ENCODE peak calls at places on chromosomes 12 and 14, in eight cellular contexts. V is astrocyte, A is PC-3, T is fibroblast of lung, R is GM23248, K is endothelial cell of umbilical vein, X is neural progenitor cell, N is keratinocyte. M is an unnamed sample.

GRCh38 chr12:50568338-50569155 is 63.8 kb downstream of the DIP2B start:
- DNase-seq in V (no peak), A (no peak), T (peak; percentile 40), R (peak; percentile 16), K (peak; percentile 33), X (no peak), N (no peak), M (no peak)

GRCh38 chr12:132345126-132345525 is 15.7 kb upstream of the GALNT9 start:
- DNase-seq in V (no peak), A (no peak), T (no peak), R (no peak), K (no peak), X (no peak), N (no peak), M (no peak)

GRCh38 chr12:93440043-93440835 is 1.5 kb downstream of the UBE2N start:
- DNase-seq in V (peak; percentile 19), A (peak; percentile 32), T (peak; percentile 24), R (peak; percentile 75), K (peak; percentile 21), X (no peak), N (no peak), M (no peak)

GRCh38 chr14:64730681-64731080 is 26.5 kb downstream of the PLEKHG3 start:
- DNase-seq in V (no peak), A (no peak), T (no peak), R (no peak), K (no peak), X (no peak), N (no peak), M (no peak)

GRCh38 chr12:113239288-113239771 is 18.1 kb downstream of the TPCN1 start:
- DNase-seq in V (no peak), A (peak; percentile 34), T (no peak), R (no peak), K (no peak), X (no peak), N (no peak), M (no peak)

GRCh38 chr12:6374028-6374780 is 1.2 kb downstream of the SCNN1A start:
- DNase-seq in V (no peak), A (no peak), T (no peak), R (no peak), K (no peak), X (no peak), N (no peak), M (no peak)

GRCh38 chr14:59202031-59202430 is 13.6 kb downstream of the DAAM1 start:
- DNase-seq in V (no peak), A (no peak), T (no peak), R (no peak), K (no peak), X (no peak), N (no peak), M (no peak)

GRCh38 chr12:56521590-56522371 is at the start of gene RBMS2:
- DNase-seq in V (peak; percentile 91), A (peak; percentile 89), T (peak; percentile 96), R (peak; percentile 96), K (peak; percentile 94), X (peak; percentile 90), N (peak; percentile 58), M (peak; percentile 71)

GRCh38 chr12:93736640-93737178 is 59.5 kb downstream of the CRADD start:
- DNase-seq in V (no peak), A (no peak), T (no peak), R (no peak), K (no peak), X (no peak), N (no peak), M (no peak)

GRCh38 chr12:4044101-4044500 is 170.9 kb upstream of the PARP11 start:
- DNase-seq in V (no peak), A (no peak), T (no peak), R (no peak), K (no peak), X (no peak), N (no peak), M (no peak)

GRCh38 chr14:80504781-80505180 is 293.5 kb upstream of the DIO2 start:
- DNase-seq in V (no peak), A (no peak), T (no peak), R (peak; percentile 35), K (no peak), X (no peak), N (no peak), M (no peak)

GRCh38 chr14:51147183-51147582 is 52.3 kb upstream of the TRIM9 start:
- DNase-seq in V (no peak), A (peak; percentile 28), T (peak; percentile 83), R (peak; percentile 21), K (no peak), X (no peak), N (no peak), M (no peak)

GRCh38 chr12:5965950-5966383 is 20.9 kb upstream of the ANO2 start:
- DNase-seq in V (peak; percentile 10), A (peak; percentile 54), T (peak; percentile 49), R (peak; percentile 82), K (peak; percentile 44), X (peak; percentile 84), N (no peak), M (no peak)

GRCh38 chr14:103087343-103087835 is 3.4 kb downstream of the LBHD2 start:
- DNase-seq in V (no peak), A (no peak), T (no peak), R (no peak), K (no peak), X (peak; percentile 78), N (no peak), M (no peak)

GRCh38 chr12:18422849-18423248 is 161.5 kb downstream of the PIK3C2G start:
- DNase-seq in V (peak; percentile 72), A (no peak), T (no peak), R (peak; percentile 81), K (no peak), X (no peak), N (no peak), M (no peak)

DNA sequence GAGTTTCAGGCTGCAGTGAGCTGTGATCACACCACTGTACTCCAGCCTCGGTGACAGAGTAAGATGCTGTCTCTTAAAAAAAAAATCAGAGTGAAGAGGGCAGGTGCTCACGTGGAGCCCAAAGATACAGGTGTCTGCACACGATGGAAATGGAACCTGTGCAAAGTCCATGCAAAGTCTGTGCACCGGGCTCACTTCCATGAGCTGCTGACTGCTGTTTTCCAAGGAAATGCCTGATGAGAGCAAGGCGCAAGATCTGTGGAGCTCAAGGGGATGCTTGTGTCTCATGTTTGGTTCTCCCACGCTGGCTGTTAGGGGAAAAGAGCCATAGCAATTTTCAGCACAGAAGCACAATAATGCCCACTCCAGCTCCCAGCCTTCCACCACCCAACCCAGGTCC is 27.7 kb upstream of the DICER1 start:
- DNase-seq in V (no peak), A (no peak), T (no peak), R (no peak), K (no peak), X (no peak), N (no peak), M (peak; percentile 22)
- H3K27ac ChIP-seq in V (no peak overlapping the region), A (no peak overlapping the region), T (no peak overlapping the region), R (no peak overlapping the region), K (no peak overlapping the region), X (no peak overlapping the region), N (no peak overlapping the region), M (peak overlapping the region; percentile 94)

GRCh38 chr12:92047058-92047826 is 98.4 kb downstream of the BTG1 start:
- DNase-seq in V (no peak), A (no peak), T (no peak), R (no peak), K (no peak), X (no peak), N (no peak), M (no peak)
- H3K4me3 ChIP-seq in V (no peak overlapping the region), A (no peak overlapping the region), T (no peak overlapping the region), R (no peak overlapping the region), K (no peak overlapping the region), X (no peak overlapping the region), N (no peak overlapping the region), M (no peak overlapping the region)

DNA sequence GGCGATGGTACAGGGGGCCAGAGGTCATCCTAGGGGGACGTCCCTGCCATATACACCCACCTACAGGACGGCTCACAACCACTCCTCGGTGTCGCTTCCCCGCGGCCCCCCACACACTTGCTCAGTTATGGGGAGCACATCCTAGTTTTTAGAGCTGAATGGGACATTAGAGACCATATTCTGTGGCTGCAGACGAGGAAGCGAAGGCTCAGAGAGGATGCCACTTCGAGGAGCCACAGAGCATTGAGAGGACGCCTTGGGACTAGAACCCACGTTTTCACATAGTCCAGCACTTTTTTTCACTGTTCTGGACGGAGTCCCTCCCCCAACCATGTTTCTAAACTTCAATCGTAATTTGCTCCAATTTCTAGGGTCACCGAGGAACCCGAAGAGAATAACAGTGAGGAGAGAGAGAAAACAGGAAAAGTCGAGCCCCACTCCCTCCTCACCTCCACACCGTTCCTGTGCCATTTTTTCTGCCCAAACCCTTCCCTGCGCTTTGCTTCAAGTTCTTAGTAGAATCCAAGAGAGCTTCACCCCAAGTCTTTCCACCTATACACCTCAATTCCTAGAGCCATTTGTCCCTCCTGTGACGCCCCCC is 636 bp upstream of the ASCL1 start:
- DNase-seq in V (no peak), A (no peak), T (no peak), R (no peak), K (no peak), X (no peak), N (no peak), M (no peak)
- TF ChIP-seq EZH2 in V (peak; percentile 17), A (no peak), T (no peak), R (no peak), K (peak; percentile 26), X (peak; percentile 57), N (no peak), M (no peak)

DNA sequence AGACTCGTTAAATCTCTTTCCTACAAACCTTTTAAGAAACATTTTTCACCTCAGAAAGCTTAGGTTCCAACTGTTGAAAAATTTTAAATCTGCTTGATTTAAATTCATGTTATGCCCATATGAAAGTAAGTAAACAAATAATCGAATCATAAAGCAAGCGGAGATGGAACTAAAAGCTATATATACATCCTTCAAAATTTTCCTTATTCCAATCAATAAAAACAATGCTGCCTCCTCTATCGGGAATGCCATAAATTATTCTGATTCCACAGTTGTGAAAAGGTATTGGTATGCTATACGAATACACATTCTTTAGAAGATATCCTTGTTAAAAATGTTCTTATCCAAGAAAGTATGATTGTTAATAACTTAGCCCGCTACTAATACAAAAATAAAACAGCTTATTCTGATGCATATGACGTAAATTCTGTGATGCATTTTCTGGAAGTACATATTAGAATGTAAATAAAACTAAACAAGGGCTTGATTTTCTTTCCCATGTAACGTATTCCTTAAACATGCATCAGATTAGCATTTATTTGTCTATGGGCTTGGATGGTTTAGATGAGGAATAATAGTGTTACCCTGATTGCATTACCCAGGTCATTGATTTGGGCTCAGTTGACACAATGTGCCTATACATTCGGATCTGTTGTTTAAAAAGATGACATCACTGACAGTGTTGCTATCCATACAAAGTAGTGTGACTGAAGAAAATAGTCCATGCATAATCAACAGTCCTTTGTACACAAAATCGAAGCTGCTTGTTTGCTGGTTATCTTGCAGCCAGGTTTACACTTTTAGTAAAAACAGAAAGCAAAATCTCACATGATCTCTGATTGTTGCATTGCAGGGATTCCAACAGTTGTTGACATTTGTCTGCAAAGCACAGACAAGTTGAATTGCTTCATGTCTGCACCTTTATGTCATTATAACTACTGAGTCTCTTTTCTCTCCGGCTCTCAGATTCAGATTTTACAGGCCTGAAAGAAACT is 656 bp upstream of the DTD2 start:
- DNase-seq in V (no peak), A (no peak), T (peak; percentile 3), R (no peak), K (no peak), X (peak; percentile 4), N (no peak), M (no peak)
- H3K27ac ChIP-seq in V (no peak overlapping the region), A (no peak overlapping the region), T (no peak overlapping the region), R (no peak overlapping the region), K (no peak overlapping the region), X (no peak overlapping the region), N (peak overlapping the region; percentile 29), M (no peak overlapping the region)

M was measured in SK-N-MC.